ENCODE peak calls at places on chromosomes 5 and 9, in seven cellular contexts. I is Peyer's patch, K is endodermal cell, O is brain microvascular endothelial cell, C is progenitor cell of endocrine pancreas, D is cardiac fibroblast, N is epithelial cell of esophagus. H is an unnamed sample.

GRCh38 chr5:112960861-112961504 is 15.6 kb upstream of the DCP2 start:
- DNase-seq in I (no peak), K (no peak), O (no peak), C (no peak), D (no peak), N (no peak), H (no peak)

GRCh38 chr5:181145133-181145532 is 2.3 kb upstream of the OR2V2 start:
- DNase-seq in I (no peak), K (no peak), O (no peak), C (no peak), D (no peak), N (no peak), H (no peak)

GRCh38 chr5:87048156-87048555 is 219.5 kb upstream of the RASA1 start:
- DNase-seq in I (no peak), K (no peak), O (no peak), C (no peak), D (no peak), N (no peak), H (no peak)

GRCh38 chr5:31197183-31197582 is 3.7 kb downstream of the CDH6 start:
- DNase-seq in I (no peak), K (no peak), O (peak; percentile 87), C (no peak), D (peak; percentile 64), N (no peak), H (no peak)

GRCh38 chr9:133101356-133102189 is 19.5 kb downstream of the RALGDS start:
- DNase-seq in I (peak; percentile 45), K (no peak), O (no peak), C (no peak), D (no peak), N (no peak), H (no peak)

GRCh38 chr5:17001418-17001817 is 65.3 kb upstream of the MYO10 start:
- DNase-seq in I (no peak), K (no peak), O (peak; percentile 70), C (no peak), D (no peak), N (no peak), H (no peak)

GRCh38 chr9:110835859-110836271 is 167.3 kb downstream of the MUSK start:
- DNase-seq in I (no peak), K (no peak), O (no peak), C (no peak), D (peak; percentile 10), N (no peak), H (no peak)

GRCh38 chr5:21931076-21931475 is 922.1 kb downstream of the CDH12 start:
- DNase-seq in I (no peak), K (no peak), O (no peak), C (no peak), D (no peak), N (no peak), H (no peak)

GRCh38 chr5:89097103-89097502 is 214.1 kb upstream of the MEF2C start:
- DNase-seq in I (no peak), K (no peak), O (no peak), C (no peak), D (no peak), N (no peak), H (no peak)

GRCh38 chr9:115262952-115263351 is 145.0 kb upstream of the TNC start:
- DNase-seq in I (no peak), K (no peak), O (no peak), C (no peak), D (no peak), N (peak; percentile 59), H (no peak)

GRCh38 chr5:33261305-33261704 is 179.5 kb upstream of the TARS1 start:
- DNase-seq in I (no peak), K (no peak), O (peak; percentile 67), C (no peak), D (peak; percentile 61), N (no peak), H (no peak)

GRCh38 chr5:141753971-141754713 is 72.1 kb upstream of the ARAP3 start:
- DNase-seq in I (no peak), K (peak; percentile 92), O (no peak), C (peak; percentile 44), D (peak; percentile 49), N (peak; percentile 71), H (peak; percentile 78)

GRCh38 chr5:51386916-51387853 is 3.9 kb downstream of the ISL1 start:
- DNase-seq in I (no peak), K (peak; percentile 79), O (no peak), C (no peak), D (no peak), N (peak; percentile 62), H (peak; percentile 52)

GRCh38 chr9:75612205-75612604 is 278.3 kb upstream of the PCSK5 start:
- DNase-seq in I (no peak), K (no peak), O (no peak), C (no peak), D (no peak), N (no peak), H (no peak)

GRCh38 chr9:125992557-125992956 is 245.4 kb downstream of the PBX3 start:
- DNase-seq in I (no peak), K (peak; percentile 43), O (no peak), C (no peak), D (no peak), N (no peak), H (no peak)

GRCh38 chr9:36996677-36997076 is 37.4 kb downstream of the PAX5 start:
- DNase-seq in I (no peak), K (no peak), O (no peak), C (no peak), D (no peak), N (no peak), H (no peak)

GRCh38 chr5:57338068-57338848 is 144.4 kb downstream of the ACTBL2 start:
- DNase-seq in I (no peak), K (peak; percentile 60), O (no peak), C (no peak), D (peak; percentile 57), N (peak; percentile 45), H (peak; percentile 67)

DNA sequence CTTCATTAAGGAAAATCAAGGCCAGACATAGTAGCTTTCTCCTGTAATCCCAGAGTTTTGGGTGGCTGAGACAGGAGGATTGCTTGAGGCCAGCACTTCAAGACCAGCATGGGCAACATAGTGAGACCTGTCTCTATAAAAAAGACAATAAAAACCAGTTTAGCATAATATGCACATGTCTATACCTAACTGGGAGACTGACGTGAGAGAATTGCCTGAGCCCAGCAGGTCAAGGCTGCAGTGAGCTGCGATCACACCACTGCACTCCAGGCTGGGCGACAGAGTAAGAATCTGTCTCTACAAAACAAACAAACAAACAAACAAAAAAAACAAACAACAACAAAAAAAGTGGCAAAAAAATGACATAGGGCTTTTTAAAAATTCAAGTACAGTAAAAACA is 820.8 kb downstream of the MTRR start:
- DNase-seq in I (no peak), K (peak; percentile 53), O (no peak), C (no peak), D (no peak), N (no peak), H (no peak)
- TF ChIP-seq CTCF in I (no peak), K (no peak), O (no peak), C (no peak), D (no peak), N (no peak), H (no peak)

GRCh38 chr5:124230456-124230855 is 516.0 kb downstream of the ZNF608 start:
- DNase-seq in I (no peak), K (no peak), O (no peak), C (no peak), D (no peak), N (no peak), H (no peak)

GRCh38 chr5:124231240-124231639 is 515.2 kb downstream of the ZNF608 start:
- DNase-seq in I (no peak), K (no peak), O (no peak), C (no peak), D (no peak), N (no peak), H (no peak)

GRCh38 chr5:124232517-124232916 is 513.9 kb downstream of the ZNF608 start:
- DNase-seq in I (no peak), K (no peak), O (no peak), C (no peak), D (no peak), N (no peak), H (no peak)

GRCh38 chr5:124234022-124234899 is 512.2 kb downstream of the ZNF608 start:
- DNase-seq in I (no peak), K (no peak), O (no peak), C (no peak), D (no peak), N (no peak), H (no peak)

GRCh38 chr5:124231794-124232193 is 514.6 kb downstream of the ZNF608 start:
- DNase-seq in I (no peak), K (no peak), O (no peak), C (no peak), D (no peak), N (no peak), H (no peak)
- TF ChIP-seq CTCF in I (no peak), K (no peak), O (no peak), C (no peak), D (no peak), N (no peak), H (no peak)

GRCh38 chr5:73303139-73304079 is 130.4 kb downstream of the TMEM174 start:
- DNase-seq in I (no peak), K (peak; percentile 94), O (no peak), C (peak; percentile 48), D (no peak), N (no peak), H (peak; percentile 76)
- TF ChIP-seq CTCF in I (no peak), K (peak; percentile 82), O (peak; percentile 68), C (peak; percentile 59), D (no peak), N (no peak), H (peak; percentile 68)

GRCh38 chr5:159319363-159319762 is 10.9 kb downstream of the IL12B start:
- DNase-seq in I (no peak), K (no peak), O (no peak), C (no peak), D (no peak), N (no peak), H (no peak)

GRCh38 chr5:159322180-159322579 is 8.1 kb downstream of the IL12B start:
- DNase-seq in I (no peak), K (no peak), O (no peak), C (no peak), D (no peak), N (no peak), H (no peak)

GRCh38 chr5:159319822-159320221 is 10.5 kb downstream of the IL12B start:
- DNase-seq in I (no peak), K (no peak), O (no peak), C (no peak), D (no peak), N (no peak), H (no peak)

GRCh38 chr5:159324986-159325385 is 5.3 kb downstream of the IL12B start:
- DNase-seq in I (no peak), K (no peak), O (no peak), C (no peak), D (no peak), N (no peak), H (no peak)

DNA sequence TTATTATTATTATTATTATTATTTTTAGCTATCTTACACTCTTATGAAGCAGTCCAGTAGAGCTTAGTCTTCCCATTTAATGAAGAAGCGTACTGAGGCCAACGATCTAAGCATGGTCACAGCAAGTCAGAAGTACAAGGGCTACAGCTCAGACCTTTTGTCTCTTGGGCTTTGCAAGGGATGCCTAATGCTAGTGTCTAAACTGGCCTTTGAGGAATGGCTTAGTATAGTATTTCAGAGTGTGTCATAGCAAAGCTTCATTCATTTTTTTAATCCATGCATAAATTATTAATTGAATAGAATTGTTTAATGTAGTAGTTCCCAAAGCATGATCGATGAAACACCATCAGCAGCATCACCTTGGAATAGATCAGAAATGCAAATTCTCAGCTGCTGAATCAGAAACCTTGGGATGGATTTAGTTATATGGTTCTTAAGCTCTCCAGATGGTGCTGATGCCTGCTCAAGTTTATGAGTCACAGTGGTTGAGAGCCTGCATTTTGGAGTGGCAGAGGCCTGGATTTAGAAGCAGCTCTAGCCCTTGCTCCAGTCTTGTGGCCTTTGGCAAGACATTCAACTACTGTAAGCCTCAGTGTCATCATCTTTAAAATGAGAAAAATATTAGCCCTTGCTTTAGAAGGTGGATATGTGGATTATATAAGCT is 6.1 kb downstream of the IL12B start:
- DNase-seq in I (no peak), K (no peak), O (peak; percentile 50), C (no peak), D (peak; percentile 24), N (peak; percentile 58), H (no peak)
- TF ChIP-seq CTCF in I (no peak), K (no peak), O (no peak), C (no peak), D (no peak), N (no peak), H (no peak)